ENCODE peak calls at places on chromosomes 16 and 17, in ten cellular contexts. V, N, W, M, H, R, U, Z, E and I are unnamed samples.

GRCh38 chr16:19361587-19361986 is 56.1 kb upstream of the TMC5 start:
- DNase-seq in V (no peak), N (no peak), W (no peak), M (no peak), H (no peak), R (no peak), U (no peak), Z (no peak), E (no peak), I (no peak)

GRCh38 chr17:51828901-51829300 is 329.6 kb downstream of the CA10 start:
- DNase-seq in V (no peak), N (no peak), W (no peak), M (no peak), H (no peak), R (no peak), U (no peak), Z (no peak), E (no peak), I (no peak)

GRCh38 chr17:47889734-47890529 is 6.1 kb upstream of the SP2 start:
- DNase-seq in V (peak), N (peak), W (peak), M (no peak), H (peak), R (peak), U (peak), Z (peak), E (peak), I (peak)

GRCh38 chr17:40321502-40322416 is 12.8 kb downstream of the RARA start:
- DNase-seq in V (no peak), N (no peak), W (no peak), M (no peak), H (no peak), R (no peak), U (no peak), Z (no peak), E (no peak), I (no peak)

GRCh38 chr17:48586355-48586924 is 3.6 kb downstream of the HOXB3 start:
- DNase-seq in V (no peak), N (no peak), W (no peak), M (no peak), H (no peak), R (peak), U (no peak), Z (no peak), E (no peak), I (no peak)

GRCh38 chr17:46964315-46965265 is 14.5 kb downstream of the RPRML start:
- DNase-seq in V (no peak), N (peak), W (peak), M (no peak), H (no peak), R (no peak), U (no peak), Z (no peak), E (no peak), I (no peak)

GRCh38 chr17:41563607-41564006 is 8.3 kb downstream of the KRT9 start:
- DNase-seq in V (no peak), N (no peak), W (no peak), M (no peak), H (no peak), R (no peak), U (no peak), Z (no peak), E (no peak), I (no peak)

GRCh38 chr17:43858201-43858600 is 11.2 kb downstream of the CD300LG start:
- DNase-seq in V (no peak), N (no peak), W (no peak), M (no peak), H (no peak), R (no peak), U (no peak), Z (no peak), E (no peak), I (no peak)

GRCh38 chr17:19755821-19756510 is 7.9 kb upstream of the ALDH3A1 start:
- DNase-seq in V (no peak), N (no peak), W (no peak), M (no peak), H (no peak), R (peak), U (no peak), Z (no peak), E (no peak), I (no peak)

GRCh38 chr17:39404542-39405378 is 3.3 kb upstream of the FBXL20 start:
- DNase-seq in V (peak), N (no peak), W (peak), M (peak), H (no peak), R (no peak), U (no peak), Z (no peak), E (peak), I (peak)

GRCh38 chr16:66856184-66856730 is 12.0 kb downstream of the CA7 start:
- DNase-seq in V (no peak), N (no peak), W (no peak), M (no peak), H (no peak), R (no peak), U (no peak), Z (no peak), E (no peak), I (no peak)

GRCh38 chr16:13839577-13839976 is 80.4 kb upstream of the ERCC4 start:
- DNase-seq in V (no peak), N (no peak), W (no peak), M (no peak), H (no peak), R (no peak), U (no peak), Z (peak), E (no peak), I (no peak)

GRCh38 chr17:65677932-65678331 is 116.5 kb upstream of the AXIN2 start:
- DNase-seq in V (peak), N (no peak), W (no peak), M (no peak), H (no peak), R (no peak), U (no peak), Z (no peak), E (no peak), I (no peak)

GRCh38 chr16:24504467-24505345 is 34.7 kb upstream of the RBBP6 start:
- DNase-seq in V (peak), N (peak), W (peak), M (no peak), H (peak), R (peak), U (peak), Z (peak), E (peak), I (peak)

GRCh38 chr17:48611213-48611612 is 396 bp upstream of the HOXB7 start:
- DNase-seq in V (no peak), N (no peak), W (no peak), M (no peak), H (no peak), R (peak), U (no peak), Z (peak), E (no peak), I (no peak)

GRCh38 chr16:50819706-50820105 is 77.8 kb downstream of the CYLD start:
- DNase-seq in V (no peak), N (no peak), W (no peak), M (no peak), H (no peak), R (no peak), U (no peak), Z (no peak), E (no peak), I (no peak)

GRCh38 chr17:2883544-2884203 is 87.4 kb downstream of the RAP1GAP2 start:
- DNase-seq in V (peak), N (no peak), W (peak), M (no peak), H (no peak), R (no peak), U (no peak), Z (no peak), E (no peak), I (no peak)

GRCh38 chr16:9065077-9065476 is 26.4 kb upstream of the HAPSTR1 start:
- DNase-seq in V (no peak), N (no peak), W (no peak), M (no peak), H (no peak), R (no peak), U (no peak), Z (no peak), E (no peak), I (no peak)

GRCh38 chr17:31226373-31226772 is 70.7 kb downstream of the OMG start:
- DNase-seq in V (no peak), N (no peak), W (no peak), M (no peak), H (no peak), R (no peak), U (no peak), Z (no peak), E (no peak), I (no peak)

GRCh38 chr16:82899731-82900454 is 273.1 kb downstream of the CDH13 start:
- DNase-seq in V (no peak), N (no peak), W (no peak), M (no peak), H (no peak), R (no peak), U (no peak), Z (no peak), E (no peak), I (no peak)

GRCh38 chr17:31598921-31599571 is 207.6 kb downstream of the RAB11FIP4 start:
- DNase-seq in V (no peak), N (no peak), W (no peak), M (no peak), H (no peak), R (no peak), U (no peak), Z (no peak), E (no peak), I (no peak)

GRCh38 chr17:60435244-60436170 is 13.2 kb downstream of the CHCT1 start:
- DNase-seq in V (peak), N (peak), W (peak), M (peak), H (peak), R (peak), U (peak), Z (peak), E (peak), I (peak)

GRCh38 chr17:74085434-74085833 is 118.0 kb upstream of the RPL38 start:
- DNase-seq in V (no peak), N (no peak), W (peak), M (no peak), H (no peak), R (no peak), U (no peak), Z (peak), E (no peak), I (no peak)
- TF ChIP-seq CTCF in V (no peak), N (peak), W (no peak), M (no peak), H (no peak), R (no peak), U (no peak), Z (peak), E (no peak), I (no peak)

GRCh38 chr17:75783069-75783783 is 1.4 kb upstream of the UNK start:
- DNase-seq in V (peak), N (no peak), W (peak), M (no peak), H (no peak), R (peak), U (no peak), Z (peak), E (peak), I (no peak)

GRCh38 chr17:75777243-75777922 is 7.2 kb upstream of the UNK start:
- DNase-seq in V (no peak), N (no peak), W (peak), M (no peak), H (no peak), R (no peak), U (no peak), Z (no peak), E (no peak), I (no peak)

GRCh38 chr17:75779250-75779986 is 5.2 kb upstream of the UNK start:
- DNase-seq in V (peak), N (peak), W (peak), M (peak), H (peak), R (peak), U (peak), Z (peak), E (peak), I (peak)

GRCh38 chr17:75778861-75779249 is 5.8 kb upstream of the UNK start:
- DNase-seq in V (no peak), N (peak), W (no peak), M (no peak), H (peak), R (peak), U (no peak), Z (peak), E (no peak), I (no peak)

DNA sequence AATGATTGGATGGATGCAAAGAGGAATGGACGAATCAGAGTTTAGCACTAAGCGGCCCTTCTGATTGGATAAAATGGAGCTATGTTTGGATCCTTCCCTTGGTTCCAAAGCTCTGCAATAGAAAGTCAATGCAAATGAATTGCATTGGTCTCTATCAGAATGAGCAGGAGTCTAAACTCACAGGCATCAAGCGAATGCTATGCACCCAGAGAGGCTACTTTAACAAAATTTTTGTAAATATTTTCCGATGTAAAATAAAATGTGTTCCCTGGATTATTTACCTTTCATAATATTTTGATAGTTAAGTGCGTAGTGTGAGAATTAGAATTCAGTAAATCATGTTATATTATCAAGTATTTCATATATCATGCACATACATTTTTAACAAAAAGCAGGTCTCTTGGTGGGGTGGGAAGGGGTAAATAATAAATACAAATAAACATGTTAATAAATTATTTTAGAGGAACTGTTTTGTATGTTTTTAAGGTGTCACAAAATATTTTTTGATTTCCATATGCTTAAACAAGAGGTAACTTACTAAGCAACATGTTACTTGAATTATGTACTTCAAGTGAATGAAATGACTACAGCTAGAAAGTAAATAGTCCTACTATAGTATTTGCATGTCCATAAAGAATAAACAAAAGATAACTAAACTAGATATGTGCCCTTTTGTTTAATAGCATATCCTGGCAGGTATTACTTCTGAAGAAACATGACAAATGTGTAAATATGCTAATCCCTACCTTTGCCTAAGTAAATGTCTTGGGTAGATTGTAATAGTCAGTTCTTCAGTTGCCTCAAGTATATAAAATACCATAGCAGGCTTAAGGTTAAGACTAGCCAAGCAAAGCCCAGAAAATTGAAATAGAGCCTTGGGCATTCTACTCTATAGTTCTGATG is 4.4 kb upstream of the UNK start:
- DNase-seq in V (no peak), N (no peak), W (no peak), M (no peak), H (no peak), R (no peak), U (no peak), Z (no peak), E (no peak), I (no peak)
- TF ChIP-seq CTCF in V (no peak), N (no peak), W (no peak), M (no peak), H (no peak), R (no peak), U (no peak), Z (no peak), E (no peak), I (no peak)

GRCh38 chr17:11991461-11991860 is 5.8 kb downstream of the ZNF18 start:
- DNase-seq in V (no peak), N (no peak), W (no peak), M (no peak), H (no peak), R (no peak), U (no peak), Z (no peak), E (no peak), I (no peak)

GRCh38 chr17:11986179-11986938 is 10.9 kb downstream of the ZNF18 start:
- DNase-seq in V (no peak), N (no peak), W (peak), M (no peak), H (no peak), R (no peak), U (no peak), Z (no peak), E (no peak), I (no peak)

GRCh38 chr17:11981862-11982261 is 15.4 kb downstream of the ZNF18 start:
- DNase-seq in V (no peak), N (no peak), W (no peak), M (no peak), H (no peak), R (no peak), U (no peak), Z (no peak), E (no peak), I (no peak)

GRCh38 chr17:11990363-11990983 is 6.8 kb downstream of the ZNF18 start:
- DNase-seq in V (no peak), N (no peak), W (no peak), M (no peak), H (no peak), R (no peak), U (no peak), Z (no peak), E (no peak), I (no peak)

DNA sequence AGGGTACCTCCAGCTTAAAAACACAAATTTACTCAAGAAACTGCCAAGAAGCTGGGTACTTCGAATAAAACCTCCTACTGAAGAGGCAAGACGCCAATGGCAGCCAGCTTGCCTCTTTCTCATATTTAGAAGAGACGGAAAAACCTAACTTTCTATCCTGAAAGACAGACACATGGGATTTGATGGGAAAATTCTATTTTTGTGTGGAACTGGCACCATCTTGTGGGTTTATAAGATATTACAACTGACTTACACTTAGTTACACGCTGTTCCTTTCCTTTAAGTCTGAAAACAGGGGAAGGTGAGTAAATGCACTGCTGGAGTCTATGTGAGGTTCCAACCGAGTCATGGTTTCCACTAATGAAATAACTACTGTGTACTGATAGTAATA is 10.3 kb downstream of the ZNF18 start:
- DNase-seq in V (peak), N (peak), W (peak), M (no peak), H (no peak), R (no peak), U (no peak), Z (peak), E (no peak), I (no peak)
- TF ChIP-seq CTCF in V (peak), N (peak), W (peak), M (peak), H (no peak), R (no peak), U (peak), Z (peak), E (peak), I (peak)

GRCh38 chr16:89844739-89845339 is 16.6 kb downstream of the SPIRE2 start:
- DNase-seq in V (no peak), N (no peak), W (no peak), M (no peak), H (peak), R (no peak), U (no peak), Z (no peak), E (no peak), I (no peak)

GRCh38 chr16:89843409-89844350 is 15.4 kb downstream of the SPIRE2 start:
- DNase-seq in V (no peak), N (no peak), W (no peak), M (no peak), H (no peak), R (no peak), U (no peak), Z (peak), E (no peak), I (no peak)

GRCh38 chr16:89847930-89848297 is 19.6 kb downstream of the SPIRE2 start:
- DNase-seq in V (no peak), N (no peak), W (no peak), M (no peak), H (peak), R (peak), U (no peak), Z (no peak), E (no peak), I (no peak)

GRCh38 chr16:89847056-89847929 is 19.0 kb downstream of the SPIRE2 start:
- DNase-seq in V (no peak), N (no peak), W (no peak), M (no peak), H (peak), R (no peak), U (no peak), Z (no peak), E (no peak), I (no peak)

GRCh38 chr16:89845417-89845816 is 17.1 kb downstream of the SPIRE2 start:
- DNase-seq in V (no peak), N (no peak), W (no peak), M (no peak), H (peak), R (peak), U (no peak), Z (peak), E (no peak), I (no peak)
- TF ChIP-seq CTCF in V (no peak), N (no peak), W (no peak), M (no peak), H (no peak), R (no peak), U (no peak), Z (peak), E (no peak), I (no peak)

GRCh38 chr17:81394831-81395599 is at the start of gene BAHCC1:
- DNase-seq in V (peak), N (peak), W (peak), M (peak), H (peak), R (peak), U (peak), Z (peak), E (peak), I (peak)

GRCh38 chr17:81392909-81393654 is 2.2 kb upstream of the BAHCC1 start:
- DNase-seq in V (no peak), N (no peak), W (no peak), M (no peak), H (no peak), R (no peak), U (no peak), Z (peak), E (no peak), I (no peak)

GRCh38 chr17:81395600-81396277 is 482 bp downstream of the BAHCC1 start:
- DNase-seq in V (no peak), N (peak), W (no peak), M (no peak), H (no peak), R (no peak), U (no peak), Z (no peak), E (no peak), I (no peak)

GRCh38 chr17:81393684-81394376 is 1.4 kb upstream of the BAHCC1 start:
- DNase-seq in V (peak), N (peak), W (peak), M (peak), H (peak), R (peak), U (peak), Z (peak), E (peak), I (peak)

GRCh38 chr17:81394377-81394747 is 895 bp upstream of the BAHCC1 start:
- DNase-seq in V (no peak), N (no peak), W (no peak), M (no peak), H (no peak), R (no peak), U (no peak), Z (no peak), E (no peak), I (no peak)
- TF ChIP-seq CTCF in V (no peak), N (no peak), W (no peak), M (no peak), H (no peak), R (no peak), U (no peak), Z (peak), E (peak), I (no peak)

GRCh38 chr17:62179525-62180161 is 114.6 kb upstream of the MED13 start:
- DNase-seq in V (peak), N (no peak), W (peak), M (no peak), H (no peak), R (no peak), U (no peak), Z (no peak), E (peak), I (no peak)
- TF ChIP-seq CTCF in V (no peak), N (no peak), W (no peak), M (no peak), H (no peak), R (no peak), U (no peak), Z (no peak), E (peak), I (no peak)

DNA sequence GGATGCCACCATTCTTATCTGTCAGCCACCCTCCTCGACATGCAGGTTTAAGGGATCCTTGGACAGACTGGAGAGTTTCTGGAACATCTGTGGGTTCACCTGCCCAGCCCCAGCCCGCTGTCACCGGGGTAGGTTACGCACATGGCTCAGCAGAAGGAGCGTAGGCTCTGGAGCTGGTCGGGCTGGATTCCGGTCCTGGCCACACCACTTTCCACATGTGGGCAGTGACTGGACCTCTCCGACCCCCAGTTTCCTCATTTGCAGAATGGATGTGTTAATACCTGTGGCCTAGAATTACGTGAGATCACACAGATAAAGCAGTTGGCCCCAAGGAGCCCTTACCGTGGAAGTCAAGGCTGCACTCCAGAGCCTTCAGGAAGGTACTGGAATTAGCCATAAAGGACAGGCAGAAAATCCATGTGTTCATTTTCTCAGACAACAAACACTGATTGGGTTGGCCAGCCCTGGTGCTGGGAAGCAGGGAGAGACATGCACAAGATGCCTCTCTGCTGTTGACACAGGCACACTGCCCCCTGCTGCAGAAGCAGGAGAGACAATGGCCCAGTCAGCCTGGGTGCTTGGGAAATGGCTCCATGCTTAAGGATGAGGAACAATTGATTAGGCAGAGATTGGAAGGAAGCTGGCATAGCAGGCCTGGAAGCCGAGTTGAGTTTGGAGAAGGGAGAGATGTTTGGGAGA is 58.8 kb downstream of the SF3B3 start:
- DNase-seq in V (no peak), N (no peak), W (no peak), M (no peak), H (no peak), R (peak), U (no peak), Z (no peak), E (no peak), I (no peak)
- TF ChIP-seq CTCF in V (no peak), N (no peak), W (peak), M (peak), H (no peak), R (peak), U (no peak), Z (peak), E (peak), I (no peak)